ENCODE peak calls at places on chromosomes 6 and 20, in six cellular contexts. A is IMR-90, Y is brain microvascular endothelial cell, W is heart right ventricle, Z is A549, N is astrocyte of the spinal cord. I is an unnamed sample.

GRCh38 chr20:9500121-9500911 is 14.1 kb upstream of the LAMP5 start:
- DNase-seq in W (no peak), Z (no peak), Y (no peak), A (peak), N (no peak), I (no peak)

GRCh38 chr6:128508588-128509296 is 11.7 kb downstream of the PTPRK start:
- DNase-seq in N (peak), A (peak), Y (peak), W (no peak), Z (peak), I (peak)

GRCh38 chr20:32129863-32130262 is 20.3 kb downstream of the TM9SF4 start:
- DNase-seq in Z (no peak), W (no peak), Y (no peak), N (no peak), A (no peak), I (no peak)

GRCh38 chr20:16846011-16846410 is 97.9 kb downstream of the OTOR start:
- DNase-seq in N (no peak), W (no peak), Y (no peak), A (peak), Z (no peak), I (no peak)

GRCh38 chr20:37989601-37990001 is 43.7 kb downstream of the TTI1 start:
- DNase-seq in W (peak), Y (no peak), A (no peak), N (peak), Z (no peak), I (no peak)

GRCh38 chr6:131400782-131401496 is 172.1 kb upstream of the ARG1 start:
- DNase-seq in Y (no peak), N (no peak), Z (no peak), A (no peak), W (no peak), I (no peak)

GRCh38 chr20:10508468-10509251 is 73.6 kb downstream of the SLX4IP start:
- DNase-seq in Z (no peak), N (peak), W (no peak), Y (peak), A (peak), I (peak)

GRCh38 chr6:143210420-143210819 is 149.7 kb downstream of the AIG1 start:
- DNase-seq in W (no peak), Z (no peak), Y (no peak), A (no peak), N (no peak), I (no peak)

GRCh38 chr6:167856999-167857660 is 30.4 kb downstream of the AFDN start:
- DNase-seq in A (peak), Y (peak), Z (no peak), W (no peak), N (peak), I (peak)

GRCh38 chr20:22686097-22686496 is 101.7 kb upstream of the FOXA2 start:
- DNase-seq in Z (peak), N (peak), A (peak), Y (peak), W (peak), I (peak)

GRCh38 chr20:45346291-45346718 is 1.9 kb downstream of the SDC4 start:
- DNase-seq in A (no peak), N (no peak), Y (no peak), W (no peak), Z (no peak), I (no peak)

GRCh38 chr20:40359127-40359892 is 329.7 kb downstream of the MAFB start:
- DNase-seq in W (no peak), Y (no peak), A (no peak), N (no peak), Z (no peak), I (peak)
- TF ChIP-seq CTCF in W (no peak), Y (no peak), A (no peak), N (no peak), Z (no peak), I (no peak)

GRCh38 chr20:47578543-47578942 is 76.9 kb downstream of the NCOA3 start:
- DNase-seq in Y (no peak), W (no peak), N (no peak), A (no peak), Z (no peak), I (no peak)

GRCh38 chr20:47573586-47573985 is 71.9 kb downstream of the NCOA3 start:
- DNase-seq in Z (no peak), W (no peak), N (no peak), A (no peak), Y (no peak), I (no peak)

GRCh38 chr20:47577271-47577670 is 75.6 kb downstream of the NCOA3 start:
- DNase-seq in W (no peak), Y (no peak), N (no peak), Z (no peak), A (no peak), I (no peak)

GRCh38 chr20:47574616-47575401 is 73.1 kb downstream of the NCOA3 start:
- DNase-seq in W (no peak), N (peak), Z (peak), Y (peak), A (peak), I (no peak)

GRCh38 chr20:47576516-47577033 is 74.9 kb downstream of the NCOA3 start:
- DNase-seq in Y (peak), A (peak), N (peak), W (peak), Z (peak), I (peak)
- H3K4me3 ChIP-seq in Y (no peak), A (no peak), N (no peak), W (no peak), Z (peak), I (peak)

DNA sequence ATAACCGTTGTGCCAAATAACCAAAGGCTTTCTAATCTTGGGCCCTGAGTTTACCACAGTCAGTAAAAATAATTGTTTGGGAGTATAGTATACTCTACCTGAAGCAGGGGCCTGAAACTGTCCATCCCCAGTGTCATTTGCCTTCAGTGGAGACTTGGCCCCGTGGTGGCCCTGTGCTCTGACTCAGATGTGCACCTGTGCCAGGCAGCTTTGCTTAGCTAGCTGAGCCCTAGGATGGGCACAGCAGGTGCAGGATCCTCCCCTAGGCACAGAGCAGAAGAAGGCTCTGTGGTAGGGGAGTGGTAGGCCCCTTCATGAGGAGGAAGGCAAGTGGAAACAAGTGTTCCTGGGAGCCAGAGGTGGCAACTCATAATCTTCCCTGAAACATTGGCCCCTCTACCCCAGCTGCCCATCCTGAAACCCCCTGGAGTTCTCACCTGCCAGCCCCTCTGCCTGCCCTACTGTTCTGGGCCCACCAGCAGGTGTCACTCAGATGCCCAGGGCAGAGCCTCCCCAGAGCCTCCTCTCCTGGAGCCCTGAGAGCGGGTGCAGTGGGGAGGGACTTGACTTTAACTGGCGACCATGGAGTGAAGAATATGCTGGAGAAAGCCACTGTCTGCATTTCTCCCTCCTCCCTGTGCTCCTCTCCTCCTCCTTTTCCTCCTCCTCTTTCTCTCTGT is 3.0 kb downstream of the CPNE5 start:
- DNase-seq in N (no peak), Z (no peak), A (no peak), Y (no peak), W (no peak), I (no peak)
- TF ChIP-seq CTCF in N (no peak), Z (no peak), A (no peak), Y (peak), W (no peak), I (no peak)

GRCh38 chr6:42366011-42366705 is 85.6 kb downstream of the TRERF1 start:
- DNase-seq in Z (no peak), N (no peak), W (no peak), Y (no peak), A (no peak), I (no peak)

GRCh38 chr6:42366999-42367352 is 84.8 kb downstream of the TRERF1 start:
- DNase-seq in W (no peak), Y (no peak), A (no peak), Z (no peak), N (no peak), I (no peak)

GRCh38 chr6:42365021-42365420 is 86.7 kb downstream of the TRERF1 start:
- DNase-seq in A (no peak), N (no peak), Z (no peak), Y (no peak), W (no peak), I (no peak)

GRCh38 chr6:42361036-42361435 is 90.7 kb downstream of the TRERF1 start:
- DNase-seq in A (no peak), Z (no peak), Y (no peak), N (no peak), W (no peak), I (no peak)

GRCh38 chr6:42363906-42364859 is 87.5 kb downstream of the TRERF1 start:
- DNase-seq in Y (no peak), A (no peak), N (no peak), W (no peak), Z (no peak), I (no peak)
- H3K4me3 ChIP-seq in Y (no peak), A (no peak), N (no peak), W (no peak), Z (no peak), I (no peak)

DNA sequence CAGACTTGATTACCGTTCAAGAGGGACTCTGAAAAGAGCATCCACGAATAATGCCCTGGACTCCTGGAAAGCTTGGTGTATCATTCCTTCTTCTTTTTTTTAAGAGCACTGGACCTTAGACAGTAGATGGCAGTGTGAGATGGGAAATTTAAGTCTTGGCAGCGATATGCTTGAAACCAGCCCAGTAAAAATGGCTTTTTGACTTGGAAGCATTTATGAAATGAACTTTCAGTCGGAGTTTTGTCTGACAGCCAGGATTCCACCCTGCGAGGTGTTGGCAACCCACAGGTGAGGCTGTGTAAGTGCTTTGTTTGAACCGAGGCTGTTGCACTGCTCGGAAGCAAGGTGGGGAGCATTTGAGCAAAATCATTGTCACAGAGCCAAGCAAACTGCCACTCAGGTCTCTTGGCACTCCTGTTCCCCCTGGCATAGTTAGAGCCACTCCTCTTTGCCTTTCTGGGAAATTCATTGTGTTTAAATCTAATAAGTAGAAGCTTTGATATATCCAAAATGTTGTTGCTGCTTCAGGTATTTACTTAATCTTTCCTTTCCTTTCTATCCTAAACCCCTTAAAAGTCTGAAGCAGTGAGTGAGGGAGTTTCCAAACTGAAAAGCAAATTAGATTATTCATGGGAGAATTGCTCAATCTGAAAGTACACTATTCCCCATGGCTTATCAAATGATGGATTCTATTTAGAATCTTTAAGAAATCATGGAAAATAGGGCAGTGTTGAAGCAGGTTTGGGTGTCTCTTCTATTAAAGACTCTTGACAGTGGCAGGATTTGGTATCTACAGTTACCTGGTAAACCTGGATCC is 272.8 kb upstream of the SLC35B3 start:
- DNase-seq in N (peak), A (no peak), Z (peak), Y (no peak), W (no peak), I (peak)
- TF ChIP-seq CTCF in N (peak), A (no peak), Z (peak), Y (peak), W (peak), I (no peak)

I was measured in fibroblast of villous mesenchyme.